ENCODE peak calls at places on chromosomes 3 and 15, in seven cellular contexts. One of them, this sample, is unnamed.

GRCh38 chr3:193743702-193744047 is 150.7 kb downstream of the OPA1 start:
- DNase-seq in activated naive CD4-positive, alpha-beta T cell treated with Interleukin-2 at 50 U/mL for 16 hours: no peak
- DNase-seq in body of pancreas: peak
- DNase-seq in MCF 10A: peak
- DNase-seq in iris pigment epithelial cell: peak
- DNase-seq in pons: no peak
- DNase-seq in heart left ventricle: no peak
- DNase-seq in this sample: no peak

GRCh38 chr15:100778831-100779288 is 100.8 kb upstream of the ALDH1A3 start:
- DNase-seq in MCF 10A: no peak
- DNase-seq in iris pigment epithelial cell: no peak
- DNase-seq in heart left ventricle: no peak
- DNase-seq in activated naive CD4-positive, alpha-beta T cell treated with Interleukin-2 at 50 U/mL for 16 hours: no peak
- DNase-seq in body of pancreas: no peak
- DNase-seq in pons: no peak
- DNase-seq in this sample: no peak

GRCh38 chr3:72163809-72164634 is 379.1 kb upstream of the PROK2 start:
- DNase-seq in iris pigment epithelial cell: no peak
- DNase-seq in activated naive CD4-positive, alpha-beta T cell treated with Interleukin-2 at 50 U/mL for 16 hours: no peak
- DNase-seq in MCF 10A: no peak
- DNase-seq in body of pancreas: no peak
- DNase-seq in pons: no peak
- DNase-seq in heart left ventricle: no peak
- DNase-seq in this sample: no peak

GRCh38 chr15:32941823-32942222 is 224.0 kb downstream of the GREM1 start:
- DNase-seq in pons: no peak
- DNase-seq in iris pigment epithelial cell: no peak
- DNase-seq in body of pancreas: no peak
- DNase-seq in heart left ventricle: no peak
- DNase-seq in MCF 10A: no peak
- DNase-seq in activated naive CD4-positive, alpha-beta T cell treated with Interleukin-2 at 50 U/mL for 16 hours: no peak
- DNase-seq in this sample: no peak

GRCh38 chr3:8996681-8997121 is 33.4 kb upstream of the RAD18 start:
- DNase-seq in pons: peak
- DNase-seq in iris pigment epithelial cell: peak
- DNase-seq in heart left ventricle: no peak
- DNase-seq in activated naive CD4-positive, alpha-beta T cell treated with Interleukin-2 at 50 U/mL for 16 hours: no peak
- DNase-seq in body of pancreas: peak
- DNase-seq in MCF 10A: no peak
- DNase-seq in this sample: no peak

GRCh38 chr3:157098823-157099185 is 61.1 kb downstream of the CCNL1 start:
- DNase-seq in activated naive CD4-positive, alpha-beta T cell treated with Interleukin-2 at 50 U/mL for 16 hours: no peak
- DNase-seq in MCF 10A: no peak
- DNase-seq in iris pigment epithelial cell: peak
- DNase-seq in heart left ventricle: no peak
- DNase-seq in pons: no peak
- DNase-seq in body of pancreas: no peak
- DNase-seq in this sample: no peak

GRCh38 chr3:68936855-68937254 is 4.5 kb upstream of the TAFA4 start:
- DNase-seq in pons: no peak
- DNase-seq in MCF 10A: no peak
- DNase-seq in activated naive CD4-positive, alpha-beta T cell treated with Interleukin-2 at 50 U/mL for 16 hours: no peak
- DNase-seq in heart left ventricle: no peak
- DNase-seq in iris pigment epithelial cell: no peak
- DNase-seq in body of pancreas: no peak
- DNase-seq in this sample: no peak

GRCh38 chr3:882526-882925 is 210.3 kb upstream of the CNTN6 start:
- DNase-seq in iris pigment epithelial cell: peak
- DNase-seq in body of pancreas: no peak
- DNase-seq in heart left ventricle: no peak
- DNase-seq in pons: no peak
- DNase-seq in MCF 10A: no peak
- DNase-seq in activated naive CD4-positive, alpha-beta T cell treated with Interleukin-2 at 50 U/mL for 16 hours: no peak
- DNase-seq in this sample: no peak

GRCh38 chr15:65893060-65893459 is 23.8 kb downstream of the RAB11A start:
- DNase-seq in heart left ventricle: no peak
- DNase-seq in pons: no peak
- DNase-seq in activated naive CD4-positive, alpha-beta T cell treated with Interleukin-2 at 50 U/mL for 16 hours: peak
- DNase-seq in iris pigment epithelial cell: no peak
- DNase-seq in MCF 10A: no peak
- DNase-seq in body of pancreas: no peak
- DNase-seq in this sample: no peak

GRCh38 chr3:46576899-46577298 is 10.8 kb upstream of the LRRC2 start:
- DNase-seq in iris pigment epithelial cell: no peak
- DNase-seq in pons: no peak
- DNase-seq in heart left ventricle: no peak
- DNase-seq in MCF 10A: no peak
- DNase-seq in activated naive CD4-positive, alpha-beta T cell treated with Interleukin-2 at 50 U/mL for 16 hours: no peak
- DNase-seq in body of pancreas: no peak
- DNase-seq in this sample: no peak

GRCh38 chr15:57218826-57219576 is 157.3 kb upstream of the CGNL1 start:
- DNase-seq in body of pancreas: no peak
- DNase-seq in pons: peak
- DNase-seq in activated naive CD4-positive, alpha-beta T cell treated with Interleukin-2 at 50 U/mL for 16 hours: no peak
- DNase-seq in heart left ventricle: no peak
- DNase-seq in iris pigment epithelial cell: peak
- DNase-seq in MCF 10A: peak
- DNase-seq in this sample: no peak

This sample was measured in activated CD8-positive, alpha-beta memory T cell treated with anti-CD3 and anti-CD28 coated beads, Interleukin-2, amount 10 ng/mL, durations not matched to agents 7 days and 5 days.